ENCODE peak calls at places on chromosomes 12 and 14, in five cellular contexts. Y, H, C, R and N are unnamed samples.

GRCh38 chr14:77573964-77574363 is 42.5 kb downstream of the SPTLC2 start:
- DNase-seq in Y (no peak), H (no peak), C (no peak), R (no peak), N (no peak)

GRCh38 chr12:10701226-10701681 is 21.9 kb downstream of the YBX3 start:
- DNase-seq in Y (no peak), H (no peak), C (peak), R (no peak), N (no peak)

GRCh38 chr12:14164266-14164665 is 182.9 kb upstream of the GRIN2B start:
- DNase-seq in C (no peak), R (no peak), Y (no peak), H (no peak), N (no peak)

GRCh38 chr12:66900616-66901015 is 221.7 kb upstream of the GRIP1 start:
- DNase-seq in R (no peak), H (no peak), C (no peak), Y (no peak), N (no peak)

GRCh38 chr12:48956279-48957140 is 777 bp downstream of the ARF3 start:
- DNase-seq in H (peak), R (peak), Y (peak), C (peak), N (peak)

GRCh38 chr12:92739099-92739498 is 36.3 kb downstream of the PLEKHG7 start:
- DNase-seq in H (no peak), Y (peak), R (no peak), C (no peak), N (no peak)

GRCh38 chr12:30019386-30020140 is 235.8 kb upstream of the TMTC1 start:
- DNase-seq in Y (no peak), R (no peak), C (no peak), H (no peak), N (no peak)

GRCh38 chr12:74892057-74892633 is 317.5 kb downstream of the KCNC2 start:
- DNase-seq in Y (no peak), H (no peak), R (no peak), C (no peak), N (no peak)

GRCh38 chr12:53071591-53072551 is 7.3 kb downstream of the SPRYD3 start:
- DNase-seq in R (no peak), Y (peak), C (no peak), H (peak), N (no peak)

GRCh38 chr12:94603434-94604068 is 46.8 kb downstream of the TMCC3 start:
- DNase-seq in R (no peak), C (peak), H (no peak), Y (peak), N (no peak)

GRCh38 chr14:64337901-64338615 is 43.9 kb upstream of the ESR2 start:
- DNase-seq in H (no peak), C (peak), Y (peak), R (peak), N (peak)

GRCh38 chr14:74350944-74351323 is 2.7 kb downstream of the VRTN start:
- DNase-seq in H (no peak), R (no peak), Y (no peak), C (no peak), N (no peak)

GRCh38 chr12:47970843-47971242 is 7.4 kb downstream of the TMEM106C start:
- DNase-seq in Y (no peak), R (no peak), H (no peak), C (no peak), N (no peak)

GRCh38 chr12:48925218-48925871 is at the start of gene FKBP11:
- DNase-seq in C (peak), H (peak), R (no peak), Y (peak), N (no peak)

GRCh38 chr12:64510687-64511086 is 58.8 kb downstream of the TBK1 start:
- DNase-seq in C (no peak), Y (no peak), H (no peak), R (no peak), N (no peak)

GRCh38 chr12:128920468-128920867 is 67.2 kb downstream of the GLT1D1 start:
- DNase-seq in R (no peak), H (no peak), Y (no peak), C (no peak), N (no peak)

DNA sequence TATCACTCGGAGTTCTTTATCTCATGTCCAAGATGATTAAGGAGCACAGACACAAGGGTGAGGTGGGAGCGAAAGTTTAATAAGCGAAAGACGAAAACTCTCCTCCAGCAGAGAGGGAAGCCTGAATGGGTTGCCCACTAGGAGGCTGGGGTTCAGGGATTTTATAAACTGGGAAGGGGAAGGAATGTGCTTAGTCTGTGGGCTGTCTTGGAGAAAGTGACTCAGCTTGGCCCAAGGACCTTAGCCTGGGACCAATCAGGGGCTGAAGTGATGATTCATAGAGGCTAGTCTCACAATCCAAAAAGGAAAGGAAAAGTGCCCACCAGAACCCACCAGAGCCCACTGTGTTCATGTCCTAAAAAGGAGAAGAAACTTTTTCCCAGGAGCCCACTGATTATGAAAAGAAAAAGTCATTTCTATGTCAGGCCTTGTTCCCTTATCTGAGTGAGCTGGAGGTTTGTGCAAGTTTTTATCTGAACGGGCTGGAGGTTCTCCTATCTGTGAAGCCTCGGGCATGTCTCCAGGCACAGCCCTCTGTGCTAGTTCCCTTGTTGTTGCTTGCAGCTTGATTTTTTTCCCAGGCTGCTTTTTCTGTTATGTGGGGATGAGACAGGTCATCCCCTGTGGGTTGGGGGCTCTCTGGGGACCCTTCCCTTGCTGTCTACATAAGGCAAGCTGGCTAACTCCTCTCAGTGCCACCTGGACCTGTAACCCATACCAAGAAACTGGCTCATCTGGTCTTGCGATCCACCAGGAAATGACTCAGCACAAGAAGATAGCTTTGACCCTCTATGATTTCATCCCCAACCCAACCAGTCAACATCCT is 8.3 kb upstream of the GOLGA5 start:
- DNase-seq in C (no peak), Y (no peak), H (no peak), R (peak), N (no peak)
- TF ChIP-seq CTCF in C (no peak), Y (no peak), H (no peak), R (peak), N (no peak)

DNA sequence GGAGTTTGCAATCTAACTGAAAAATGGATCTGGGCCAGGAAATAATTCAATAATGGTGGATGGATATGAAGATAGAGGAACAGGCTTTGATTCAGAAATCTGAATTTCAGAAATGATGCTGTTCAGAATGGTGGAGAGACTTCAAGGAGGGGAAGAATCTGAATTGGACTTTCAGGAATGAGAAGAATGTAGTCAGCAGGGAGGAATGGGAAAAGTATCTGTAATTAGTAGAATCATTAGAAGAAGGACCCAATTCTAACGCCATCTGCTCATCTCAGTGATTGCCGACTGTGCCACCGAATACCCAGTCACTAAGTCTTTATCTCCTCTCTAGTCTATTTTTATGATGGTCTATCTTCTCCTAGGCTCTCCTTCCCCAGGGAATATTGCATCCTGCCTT is 363.2 kb downstream of the GALC start:
- DNase-seq in C (no peak), R (no peak), H (no peak), Y (no peak), N (no peak)
- TF ChIP-seq CTCF in C (no peak), R (no peak), H (no peak), Y (no peak), N (no peak)

GRCh38 chr14:31224808-31225207 is 17.2 kb upstream of the HECTD1 start:
- DNase-seq in R (no peak), C (no peak), H (no peak), Y (no peak), N (no peak)
- TF ChIP-seq CTCF in R (no peak), C (no peak), H (no peak), Y (no peak), N (no peak)

GRCh38 chr12:23504043-23504442 is 445.4 kb downstream of the SOX5 start:
- DNase-seq in R (no peak), C (peak), Y (peak), H (no peak), N (no peak)
- TF ChIP-seq CTCF in R (no peak), C (no peak), Y (peak), H (no peak), N (no peak)

GRCh38 chr12:26833692-26834168 is 736 bp upstream of the ITPR2 start:
- DNase-seq in Y (peak), C (peak), H (peak), R (no peak), N (no peak)

GRCh38 chr12:26831959-26832816 is 806 bp downstream of the ITPR2 start:
- DNase-seq in H (peak), C (peak), Y (peak), R (no peak), N (peak)

GRCh38 chr12:26830783-26831601 is 2.0 kb downstream of the ITPR2 start:
- DNase-seq in R (no peak), H (no peak), C (no peak), Y (peak), N (no peak)

GRCh38 chr12:26830358-26830757 is 2.6 kb downstream of the ITPR2 start:
- DNase-seq in C (no peak), R (no peak), H (no peak), Y (no peak), N (no peak)

DNA sequence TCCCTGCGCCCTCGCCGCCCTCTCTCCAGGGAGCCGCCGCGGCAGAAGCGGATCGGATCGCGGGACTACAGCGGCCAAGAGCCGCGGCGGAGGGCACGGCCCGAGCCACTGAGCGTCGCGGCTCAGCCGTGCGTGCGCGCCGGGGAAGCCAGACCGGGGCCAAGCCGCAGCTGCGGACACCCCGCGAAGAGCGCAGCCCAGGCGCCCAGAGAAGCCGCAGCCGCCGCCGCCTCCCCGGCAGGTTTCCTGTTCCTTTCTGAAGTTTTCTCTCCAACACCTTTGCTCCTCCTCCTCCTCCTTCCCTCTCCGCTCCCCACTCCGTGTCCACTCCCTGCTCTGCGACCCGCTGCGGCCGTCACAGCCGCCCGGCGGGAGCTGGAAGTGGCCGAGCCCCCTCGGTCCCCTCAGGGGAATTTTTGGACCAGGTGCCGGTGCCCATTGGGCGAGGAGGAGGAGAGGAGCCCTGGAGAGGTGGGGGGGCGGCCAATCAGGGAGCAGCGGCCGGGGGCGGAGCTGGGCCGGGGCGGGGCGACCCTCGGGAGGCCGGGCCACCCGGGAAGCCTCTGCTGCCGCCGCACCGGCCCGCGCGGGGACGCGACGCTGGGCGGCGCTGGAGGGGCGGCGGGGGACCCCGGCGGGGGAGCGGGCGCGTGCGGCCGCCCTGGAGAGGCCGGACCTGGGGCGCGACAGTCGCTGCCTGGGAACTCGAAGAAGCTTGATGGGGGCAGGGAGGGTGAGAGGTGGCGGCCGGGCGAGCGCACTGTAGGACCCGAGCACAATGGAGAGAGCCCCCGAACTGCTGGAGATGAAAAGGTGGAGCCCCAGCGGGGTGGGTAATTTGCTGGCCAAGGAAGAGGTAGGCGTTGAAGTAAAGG is at the start of gene ITPR2:
- DNase-seq in H (peak), C (peak), R (no peak), Y (peak), N (peak)
- TF ChIP-seq CTCF in H (peak), C (peak), R (peak), Y (peak), N (peak)